ENCODE peak calls at places on chromosomes 13 and 19, in eight cellular contexts. One of them, this sample, is unnamed.

GRCh38 chr13:70623260-70623659 is 515.0 kb upstream of the KLHL1 start:
- DNase-seq in retinal pigment epithelial cell: no peak
- DNase-seq in transverse colon: no peak
- DNase-seq in GM12864: no peak
- DNase-seq in brain microvascular endothelial cell: no peak
- DNase-seq in DND-41: no peak
- DNase-seq in cardiac muscle cell: no peak
- DNase-seq in BJ: no peak
- DNase-seq in this sample: peak

GRCh38 chr13:72437458-72437857 is 290.0 kb downstream of the MZT1 start:
- DNase-seq in retinal pigment epithelial cell: no peak
- DNase-seq in transverse colon: no peak
- DNase-seq in GM12864: no peak
- DNase-seq in brain microvascular endothelial cell: peak
- DNase-seq in DND-41: no peak
- DNase-seq in cardiac muscle cell: no peak
- DNase-seq in BJ: peak
- DNase-seq in this sample: peak

GRCh38 chr19:46716013-46716671 is 772 bp downstream of the PRKD2 start:
- DNase-seq in retinal pigment epithelial cell: no peak
- DNase-seq in transverse colon: peak
- DNase-seq in GM12864: no peak
- DNase-seq in brain microvascular endothelial cell: no peak
- DNase-seq in DND-41: peak
- DNase-seq in cardiac muscle cell: peak
- DNase-seq in BJ: no peak
- DNase-seq in this sample: no peak

GRCh38 chr13:99371956-99372355 is 64.8 kb upstream of the GPR183 start:
- DNase-seq in retinal pigment epithelial cell: no peak
- DNase-seq in transverse colon: no peak
- DNase-seq in GM12864: no peak
- DNase-seq in brain microvascular endothelial cell: no peak
- DNase-seq in DND-41: peak
- DNase-seq in cardiac muscle cell: no peak
- DNase-seq in BJ: no peak
- DNase-seq in this sample: no peak

GRCh38 chr13:43085545-43085944 is 62.2 kb downstream of the DNAJC15 start:
- DNase-seq in retinal pigment epithelial cell: no peak
- DNase-seq in transverse colon: no peak
- DNase-seq in GM12864: no peak
- DNase-seq in brain microvascular endothelial cell: no peak
- DNase-seq in DND-41: no peak
- DNase-seq in cardiac muscle cell: peak
- DNase-seq in BJ: no peak
- DNase-seq in this sample: peak

GRCh38 chr13:112684041-112684440 is 5.8 kb upstream of the ATP11A start:
- DNase-seq in retinal pigment epithelial cell: no peak
- DNase-seq in transverse colon: no peak
- DNase-seq in GM12864: no peak
- DNase-seq in brain microvascular endothelial cell: no peak
- DNase-seq in DND-41: no peak
- DNase-seq in cardiac muscle cell: no peak
- DNase-seq in BJ: no peak
- DNase-seq in this sample: no peak

GRCh38 chr19:45779231-45780145 is 2.8 kb downstream of the DMPK start:
- DNase-seq in retinal pigment epithelial cell: no peak
- DNase-seq in transverse colon: peak
- DNase-seq in GM12864: no peak
- DNase-seq in brain microvascular endothelial cell: no peak
- DNase-seq in DND-41: peak
- DNase-seq in cardiac muscle cell: peak
- DNase-seq in BJ: no peak
- DNase-seq in this sample: peak

GRCh38 chr19:50812474-50812873 is 11.1 kb downstream of the KLK1 start:
- DNase-seq in retinal pigment epithelial cell: no peak
- DNase-seq in transverse colon: no peak
- DNase-seq in GM12864: no peak
- DNase-seq in brain microvascular endothelial cell: no peak
- DNase-seq in DND-41: no peak
- DNase-seq in cardiac muscle cell: no peak
- DNase-seq in BJ: no peak
- DNase-seq in this sample: no peak

GRCh38 chr19:30712428-30713151 is 340.4 kb downstream of the ZNF536 start:
- DNase-seq in retinal pigment epithelial cell: no peak
- DNase-seq in transverse colon: no peak
- DNase-seq in GM12864: no peak
- DNase-seq in brain microvascular endothelial cell: no peak
- DNase-seq in DND-41: no peak
- DNase-seq in cardiac muscle cell: no peak
- DNase-seq in BJ: no peak
- DNase-seq in this sample: no peak

GRCh38 chr19:46546194-46546896 is 50.7 kb upstream of the PNMA8B start:
- DNase-seq in retinal pigment epithelial cell: no peak
- DNase-seq in transverse colon: peak
- DNase-seq in GM12864: no peak
- DNase-seq in brain microvascular endothelial cell: peak
- DNase-seq in DND-41: peak
- DNase-seq in cardiac muscle cell: peak
- DNase-seq in BJ: no peak
- DNase-seq in this sample: peak

GRCh38 chr13:60009300-60010248 is 154.2 kb downstream of the DIAPH3 start:
- DNase-seq in retinal pigment epithelial cell: no peak
- DNase-seq in transverse colon: peak
- DNase-seq in GM12864: no peak
- DNase-seq in brain microvascular endothelial cell: no peak
- DNase-seq in DND-41: no peak
- DNase-seq in cardiac muscle cell: no peak
- DNase-seq in BJ: no peak
- DNase-seq in this sample: no peak

GRCh38 chr13:75135325-75135825 is 346.6 kb downstream of the TBC1D4 start:
- DNase-seq in retinal pigment epithelial cell: peak
- DNase-seq in transverse colon: no peak
- DNase-seq in GM12864: no peak
- DNase-seq in brain microvascular endothelial cell: peak
- DNase-seq in DND-41: no peak
- DNase-seq in cardiac muscle cell: no peak
- DNase-seq in BJ: peak
- DNase-seq in this sample: peak

GRCh38 chr19:31350033-31350692 is 927 bp upstream of the TSHZ3 start:
- DNase-seq in retinal pigment epithelial cell: no peak
- DNase-seq in transverse colon: no peak
- DNase-seq in GM12864: no peak
- DNase-seq in brain microvascular endothelial cell: no peak
- DNase-seq in DND-41: peak
- DNase-seq in cardiac muscle cell: no peak
- DNase-seq in BJ: no peak
- DNase-seq in this sample: no peak

GRCh38 chr13:109918179-109918651 is 131.8 kb upstream of the IRS2 start:
- DNase-seq in retinal pigment epithelial cell: peak
- DNase-seq in transverse colon: no peak
- DNase-seq in GM12864: no peak
- DNase-seq in brain microvascular endothelial cell: peak
- DNase-seq in DND-41: no peak
- DNase-seq in cardiac muscle cell: no peak
- DNase-seq in BJ: no peak
- DNase-seq in this sample: peak

GRCh38 chr13:41077475-41077874 is 16.2 kb downstream of the WBP4 start:
- DNase-seq in retinal pigment epithelial cell: no peak
- DNase-seq in transverse colon: no peak
- DNase-seq in GM12864: no peak
- DNase-seq in brain microvascular endothelial cell: no peak
- DNase-seq in DND-41: no peak
- DNase-seq in cardiac muscle cell: no peak
- DNase-seq in BJ: no peak
- DNase-seq in this sample: no peak

GRCh38 chr19:3324405-3324856 is 42.0 kb upstream of the NFIC start:
- DNase-seq in retinal pigment epithelial cell: no peak
- DNase-seq in transverse colon: peak
- DNase-seq in GM12864: peak
- DNase-seq in brain microvascular endothelial cell: peak
- DNase-seq in DND-41: peak
- DNase-seq in cardiac muscle cell: no peak
- DNase-seq in BJ: no peak
- DNase-seq in this sample: peak

GRCh38 chr13:21749410-21749809 is 78.5 kb downstream of the FGF9 start:
- DNase-seq in retinal pigment epithelial cell: peak
- DNase-seq in transverse colon: no peak
- DNase-seq in GM12864: no peak
- DNase-seq in brain microvascular endothelial cell: no peak
- DNase-seq in DND-41: no peak
- DNase-seq in cardiac muscle cell: no peak
- DNase-seq in BJ: peak
- DNase-seq in this sample: no peak

GRCh38 chr13:85170372-85170771 is 628.8 kb downstream of the SLITRK6 start:
- DNase-seq in retinal pigment epithelial cell: no peak
- DNase-seq in transverse colon: no peak
- DNase-seq in GM12864: no peak
- DNase-seq in brain microvascular endothelial cell: no peak
- DNase-seq in DND-41: no peak
- DNase-seq in cardiac muscle cell: no peak
- DNase-seq in BJ: no peak
- DNase-seq in this sample: no peak

GRCh38 chr13:79060216-79060615 is 345.8 kb downstream of the RBM26 start:
- DNase-seq in retinal pigment epithelial cell: no peak
- DNase-seq in transverse colon: no peak
- DNase-seq in GM12864: no peak
- DNase-seq in brain microvascular endothelial cell: no peak
- DNase-seq in DND-41: no peak
- DNase-seq in cardiac muscle cell: no peak
- DNase-seq in BJ: no peak
- DNase-seq in this sample: no peak

GRCh38 chr19:43438291-43439162 is 23.8 kb downstream of the TEX101 start:
- DNase-seq in retinal pigment epithelial cell: no peak
- DNase-seq in transverse colon: peak
- DNase-seq in GM12864: no peak
- DNase-seq in brain microvascular endothelial cell: no peak
- DNase-seq in DND-41: peak
- DNase-seq in cardiac muscle cell: no peak
- DNase-seq in BJ: peak
- DNase-seq in this sample: peak

GRCh38 chr13:85575110-85575509 is 224.1 kb downstream of the SLITRK6 start:
- DNase-seq in retinal pigment epithelial cell: no peak
- DNase-seq in transverse colon: no peak
- DNase-seq in GM12864: no peak
- DNase-seq in brain microvascular endothelial cell: no peak
- DNase-seq in DND-41: no peak
- DNase-seq in cardiac muscle cell: no peak
- DNase-seq in BJ: no peak
- DNase-seq in this sample: no peak

GRCh38 chr13:68627377-68627776 is 1397.2 kb upstream of the PCDH9 start:
- DNase-seq in retinal pigment epithelial cell: no peak
- DNase-seq in transverse colon: no peak
- DNase-seq in GM12864: no peak
- DNase-seq in brain microvascular endothelial cell: no peak
- DNase-seq in DND-41: no peak
- DNase-seq in cardiac muscle cell: no peak
- DNase-seq in BJ: no peak
- DNase-seq in this sample: no peak
- H3K4me3 ChIP-seq in retinal pigment epithelial cell: no peak
- H3K4me3 ChIP-seq in transverse colon: no peak
- H3K4me3 ChIP-seq in GM12864: no peak
- H3K4me3 ChIP-seq in brain microvascular endothelial cell: no peak
- H3K4me3 ChIP-seq in DND-41: no peak
- H3K4me3 ChIP-seq in cardiac muscle cell: no peak
- H3K4me3 ChIP-seq in BJ: no peak
- H3K4me3 ChIP-seq in this sample: no peak

GRCh38 chr13:73715114-73715909 is 418.9 kb downstream of the KLF12 start:
- DNase-seq in retinal pigment epithelial cell: no peak
- DNase-seq in transverse colon: no peak
- DNase-seq in GM12864: peak
- DNase-seq in brain microvascular endothelial cell: no peak
- DNase-seq in DND-41: peak
- DNase-seq in cardiac muscle cell: no peak
- DNase-seq in BJ: no peak
- DNase-seq in this sample: no peak
- H3K4me3 ChIP-seq in retinal pigment epithelial cell: no peak
- H3K4me3 ChIP-seq in transverse colon: no peak
- H3K4me3 ChIP-seq in GM12864: no peak
- H3K4me3 ChIP-seq in brain microvascular endothelial cell: no peak
- H3K4me3 ChIP-seq in DND-41: no peak
- H3K4me3 ChIP-seq in cardiac muscle cell: no peak
- H3K4me3 ChIP-seq in BJ: no peak
- H3K4me3 ChIP-seq in this sample: no peak

GRCh38 chr13:97221046-97221445 is 1.1 kb upstream of the MBNL2 start:
- DNase-seq in retinal pigment epithelial cell: no peak
- DNase-seq in transverse colon: no peak
- DNase-seq in GM12864: no peak
- DNase-seq in brain microvascular endothelial cell: no peak
- DNase-seq in DND-41: no peak
- DNase-seq in cardiac muscle cell: no peak
- DNase-seq in BJ: no peak
- DNase-seq in this sample: no peak

GRCh38 chr13:97221989-97222700 is at the start of gene MBNL2:
- DNase-seq in retinal pigment epithelial cell: peak
- DNase-seq in transverse colon: peak
- DNase-seq in GM12864: peak
- DNase-seq in brain microvascular endothelial cell: peak
- DNase-seq in DND-41: peak
- DNase-seq in cardiac muscle cell: peak
- DNase-seq in BJ: peak
- DNase-seq in this sample: peak

GRCh38 chr13:97222934-97223710 is 989 bp downstream of the MBNL2 start:
- DNase-seq in retinal pigment epithelial cell: no peak
- DNase-seq in transverse colon: no peak
- DNase-seq in GM12864: no peak
- DNase-seq in brain microvascular endothelial cell: no peak
- DNase-seq in DND-41: no peak
- DNase-seq in cardiac muscle cell: no peak
- DNase-seq in BJ: no peak
- DNase-seq in this sample: no peak

GRCh38 chr13:97220151-97220900 is 1.8 kb upstream of the MBNL2 start:
- DNase-seq in retinal pigment epithelial cell: no peak
- DNase-seq in transverse colon: no peak
- DNase-seq in GM12864: no peak
- DNase-seq in brain microvascular endothelial cell: no peak
- DNase-seq in DND-41: no peak
- DNase-seq in cardiac muscle cell: no peak
- DNase-seq in BJ: no peak
- DNase-seq in this sample: no peak

GRCh38 chr13:97221491-97221890 is 642 bp upstream of the MBNL2 start:
- DNase-seq in retinal pigment epithelial cell: no peak
- DNase-seq in transverse colon: no peak
- DNase-seq in GM12864: no peak
- DNase-seq in brain microvascular endothelial cell: no peak
- DNase-seq in DND-41: no peak
- DNase-seq in cardiac muscle cell: no peak
- DNase-seq in BJ: no peak
- DNase-seq in this sample: no peak
- H3K4me3 ChIP-seq in retinal pigment epithelial cell: peak
- H3K4me3 ChIP-seq in transverse colon: peak
- H3K4me3 ChIP-seq in GM12864: peak
- H3K4me3 ChIP-seq in brain microvascular endothelial cell: no peak
- H3K4me3 ChIP-seq in DND-41: no peak
- H3K4me3 ChIP-seq in cardiac muscle cell: no peak
- H3K4me3 ChIP-seq in BJ: peak
- H3K4me3 ChIP-seq in this sample: peak

DNA sequence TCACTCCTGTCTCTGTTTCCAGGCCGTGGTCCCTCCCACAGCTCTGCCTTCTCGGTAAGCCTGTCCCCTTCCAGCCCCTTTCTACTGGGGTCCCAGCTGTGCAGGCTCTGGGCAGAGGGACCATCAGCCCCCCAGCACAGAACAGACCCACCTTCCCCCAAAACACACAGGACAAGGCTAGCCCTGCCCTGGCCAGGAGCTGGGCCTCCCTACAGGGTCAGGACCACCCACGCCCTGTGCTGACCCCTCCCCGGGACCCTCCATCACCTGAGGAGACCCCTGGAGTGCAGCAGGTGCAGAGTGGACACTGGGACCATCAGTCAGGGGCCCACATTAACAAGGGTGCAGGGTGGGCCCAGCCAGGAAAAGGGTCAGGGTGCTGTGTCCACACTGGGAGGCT is 13.9 kb downstream of the CEACAM3 start:
- DNase-seq in retinal pigment epithelial cell: no peak
- DNase-seq in transverse colon: no peak
- DNase-seq in GM12864: no peak
- DNase-seq in brain microvascular endothelial cell: no peak
- DNase-seq in DND-41: no peak
- DNase-seq in cardiac muscle cell: no peak
- DNase-seq in BJ: no peak
- DNase-seq in this sample: no peak
- H3K4me3 ChIP-seq in retinal pigment epithelial cell: no peak
- H3K4me3 ChIP-seq in transverse colon: no peak
- H3K4me3 ChIP-seq in GM12864: no peak
- H3K4me3 ChIP-seq in brain microvascular endothelial cell: no peak
- H3K4me3 ChIP-seq in DND-41: no peak
- H3K4me3 ChIP-seq in cardiac muscle cell: no peak
- H3K4me3 ChIP-seq in BJ: no peak
- H3K4me3 ChIP-seq in this sample: no peak